ENCODE peak calls at places on chromosome 6, in four cellular contexts. P is H54; L is activated T-cell treated with anti-CD3 and anti-CD28 coated beads, Interleukin-2, amount 50 U/mL, for 1 hour; G is NCI-H2029 treated with DMSO at 0.1 percent for 48 hours. Y is an unnamed sample.

GRCh38 chr6:1406306-1407058 is 17.1 kb downstream of the FOXF2 start:
- DNase-seq in P (no peak), G (no peak), L (no peak), Y (no peak)

GRCh38 chr6:44667226-44667625 is 279.7 kb downstream of the CDC5L start:
- DNase-seq in L (no peak), G (no peak), P (peak; percentile 46), Y (peak; percentile 78)

GRCh38 chr6:47126647-47127339 is 84.7 kb upstream of the ADGRF1 start:
- DNase-seq in P (no peak), G (peak; percentile 17), L (no peak), Y (no peak)

GRCh38 chr6:30683137-30683979 is 3.1 kb downstream of the PPP1R18 start:
- DNase-seq in L (no peak), G (no peak), P (no peak), Y (no peak)

GRCh38 chr6:47276377-47276776 is 33.3 kb downstream of the TNFRSF21 start:
- DNase-seq in P (no peak), G (no peak), L (no peak), Y (no peak)

GRCh38 chr6:105001906-105002305 is 45.0 kb downstream of the LIN28B start:
- DNase-seq in G (no peak), P (no peak), L (no peak), Y (no peak)

GRCh38 chr6:162234631-162235030 is 492.9 kb downstream of the PRKN start:
- DNase-seq in L (no peak), P (no peak), G (no peak), Y (no peak)

GRCh38 chr6:51382838-51383237 is 564.2 kb downstream of the TFAP2B start:
- DNase-seq in L (no peak), P (no peak), G (no peak), Y (no peak)

GRCh38 chr6:165042912-165043311 is 266.5 kb downstream of the C6orf118 start:
- DNase-seq in P (no peak), L (no peak), G (no peak), Y (no peak)

GRCh38 chr6:54059683-54060082 is 51.6 kb upstream of the MLIP start:
- DNase-seq in P (no peak), G (no peak), L (no peak), Y (no peak)

GRCh38 chr6:130394238-130394637 is 28.4 kb downstream of the TMEM200A start:
- DNase-seq in G (no peak), L (no peak), P (no peak), Y (no peak)

GRCh38 chr6:31558631-31559500 is 11.5 kb downstream of the NFKBIL1 start:
- DNase-seq in G (no peak), P (no peak), L (peak; percentile 62), Y (no peak)

GRCh38 chr6:138559153-138559552 is 59.9 kb upstream of the NHSL1 start:
- DNase-seq in G (no peak), P (no peak), L (no peak), Y (no peak)